ENCODE peak calls at places on chromosomes 16 and 17, in five cellular contexts. I is A549, F is HepG2, T is H1, S is K562. L is an unnamed sample.
A peak's percentile ranks its signal among the peaks of the same experiment; 100 is the strongest.

GRCh38 chr17:47952181-47953021 is 5.3 kb downstream of the PRR15L start:
- DNase-seq in I (no peak), F (peak; percentile 67), S (no peak), T (no peak), L (no peak)

GRCh38 chr17:79619636-79620206 is 8.9 kb upstream of the RBFOX3 start:
- DNase-seq in T (peak; percentile 33), F (no peak), I (no peak), S (no peak), L (no peak)

GRCh38 chr16:2206420-2206779 is 1.1 kb downstream of the MLST8 start:
- DNase-seq in T (no peak), F (no peak), S (no peak), I (no peak), L (no peak)

GRCh38 chr17:2547176-2547575 is 35.5 kb upstream of the METTL16 start:
- DNase-seq in T (no peak), F (peak; percentile 38), S (no peak), I (peak; percentile 60), L (no peak)

GRCh38 chr16:82329504-82330192 is 159.6 kb upstream of the MPHOSPH6 start:
- DNase-seq in S (no peak), T (no peak), I (no peak), F (peak; percentile 89), L (no peak)

GRCh38 chr17:38674013-38674748 is 576 bp downstream of the EPOP start:
- DNase-seq in T (peak; percentile 69), F (no peak), S (no peak), I (peak; percentile 35), L (no peak)

GRCh38 chr16:88194397-88195020 is 188.2 kb upstream of the ZNF469 start:
- DNase-seq in S (no peak), T (no peak), I (no peak), F (peak; percentile 19), L (no peak)

GRCh38 chr17:34252138-34252889 is 2.8 kb upstream of the CCL2 start:
- DNase-seq in T (no peak), S (peak; percentile 46), I (peak; percentile 62), F (no peak), L (peak; percentile 98)

GRCh38 chr17:77118251-77118928 is 22.4 kb upstream of the SEC14L1 start:
- DNase-seq in S (no peak), F (no peak), T (no peak), I (no peak), L (peak; percentile 93)

GRCh38 chr17:183021-183420 is 1.6 kb upstream of the DOC2B start:
- DNase-seq in I (no peak), F (no peak), T (no peak), S (no peak), L (no peak)

GRCh38 chr17:179721-180379 is 1.6 kb downstream of the DOC2B start:
- DNase-seq in I (no peak), F (no peak), T (peak; percentile 69), S (no peak), L (no peak)

GRCh38 chr17:181213-182163 is at the start of gene DOC2B:
- DNase-seq in S (no peak), I (peak; percentile 80), F (no peak), T (peak; percentile 57), L (peak; percentile 42)

GRCh38 chr17:180380-181212 is 854 bp downstream of the DOC2B start:
- DNase-seq in S (no peak), F (no peak), I (no peak), T (peak; percentile 70), L (no peak)

DNA sequence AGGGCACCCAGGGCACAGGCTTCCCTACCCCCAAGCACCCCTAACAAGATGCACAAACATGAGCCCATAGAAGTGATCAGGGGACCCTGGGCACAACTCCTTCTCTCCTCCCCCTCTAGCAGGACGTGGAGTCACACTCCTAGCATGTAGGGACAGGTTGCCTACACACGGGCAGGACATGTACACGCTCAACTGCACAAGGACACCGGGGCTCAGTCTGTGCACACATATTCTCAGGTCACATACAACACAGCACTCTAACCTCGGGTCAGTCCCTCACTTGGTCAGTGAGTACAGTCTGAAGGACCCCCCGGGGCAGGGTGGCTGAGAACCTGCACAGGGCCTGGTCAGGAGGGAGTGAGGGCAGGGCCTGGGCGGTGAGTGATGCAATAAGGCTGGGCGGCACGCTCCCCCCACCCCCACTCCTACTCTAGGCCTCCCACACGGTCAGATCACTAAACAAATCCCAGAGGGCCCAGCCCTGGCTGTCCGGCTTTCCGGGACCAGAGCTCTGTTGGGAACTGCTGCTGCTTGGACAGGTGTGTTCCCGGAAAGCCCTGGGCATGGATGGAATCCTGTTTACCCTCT is 808 bp upstream of the DOC2B start:
- DNase-seq in F (peak; percentile 42), T (no peak), S (no peak), I (no peak), L (no peak)
- TF ChIP-seq JUN in F (no peak), T (no peak), S (no peak), I (no peak), L (no peak)

DNA sequence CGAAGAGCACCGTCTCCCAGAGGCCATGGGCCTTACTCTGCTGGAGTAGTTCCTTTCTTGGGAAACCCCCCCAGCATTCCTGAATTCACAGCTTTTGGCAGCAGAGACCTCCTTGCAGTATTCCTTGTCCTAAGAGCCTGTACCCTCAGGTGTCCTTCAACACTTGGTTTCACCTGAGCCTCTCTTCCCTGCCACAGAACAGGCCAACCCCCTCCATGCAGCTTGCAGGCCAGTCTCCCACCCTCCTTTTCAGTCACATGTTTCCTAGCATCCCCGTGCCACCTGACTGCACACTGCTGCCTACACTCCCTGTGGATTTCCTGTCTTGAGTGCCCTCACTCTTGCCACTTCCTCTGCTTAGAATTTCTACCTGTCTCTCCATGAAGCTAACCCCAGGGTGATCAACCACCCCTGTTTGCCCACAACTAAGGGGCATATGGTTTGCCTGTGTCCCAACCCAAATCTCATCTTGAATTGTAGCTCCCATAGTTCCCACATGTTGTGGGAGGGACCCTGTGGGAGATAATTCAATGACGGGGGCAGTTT is 65.5 kb downstream of the DYNLRB2 start:
- DNase-seq in F (no peak), T (no peak), S (no peak), I (no peak), L (no peak)
- TF ChIP-seq MAX in F (no peak), T (no peak), S (no peak), I (no peak), L (no peak)

GRCh38 chr16:67720236-67720635 is 1.1 kb upstream of the GFOD2 start:
- DNase-seq in S (no peak), T (no peak), I (no peak), F (no peak), L (no peak)
- H3K27ac ChIP-seq in S (peak overlapping the region; percentile 93), T (no peak overlapping the region), I (peak overlapping the region; percentile 85), F (peak overlapping the region; percentile 67), L (peak overlapping the region; percentile 81)

DNA sequence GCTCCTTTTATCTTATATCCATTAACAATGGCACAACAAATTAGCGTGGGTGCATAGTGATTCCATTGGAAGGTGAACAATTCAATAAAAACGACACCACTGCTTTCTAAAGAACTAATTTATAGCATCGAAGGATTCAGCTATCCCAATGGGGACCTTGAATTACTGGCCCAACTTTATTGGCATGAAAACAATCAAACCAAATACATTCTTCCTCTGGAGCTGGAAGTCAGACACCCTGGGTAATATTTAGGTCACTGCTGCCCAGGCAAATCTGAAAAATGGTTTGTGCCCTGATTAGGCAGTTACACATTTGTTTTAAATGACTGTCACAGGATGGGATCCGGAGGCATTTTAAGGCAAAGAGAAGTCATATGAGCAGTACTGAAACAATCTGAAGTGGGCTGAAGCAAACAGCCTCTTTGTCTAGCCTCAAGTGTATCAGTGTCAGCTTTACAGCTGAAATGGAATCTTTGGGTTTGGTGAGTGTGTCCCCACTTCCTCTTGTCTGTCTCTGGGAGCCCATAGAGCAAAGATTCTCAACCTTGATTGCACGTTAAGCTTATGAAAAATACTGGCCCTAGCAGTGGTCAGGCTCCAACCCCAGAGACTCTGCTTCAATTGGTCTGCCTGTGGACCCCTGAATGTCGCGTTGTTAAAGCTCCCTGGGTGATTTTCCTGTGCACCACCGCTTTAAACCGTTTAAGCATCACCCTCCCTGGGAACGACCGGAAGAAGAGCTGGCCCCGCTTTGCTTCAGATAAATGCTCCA is 30.3 kb downstream of the CDK5R1 start:
- DNase-seq in F (no peak), S (no peak), T (no peak), I (no peak), L (no peak)
- TF ChIP-seq JUN in F (no peak), S (no peak), T (no peak), I (no peak), L (no peak)

GRCh38 chr16:69579783-69580182 is 14.0 kb downstream of the NFAT5 start:
- DNase-seq in S (no peak), I (no peak), F (no peak), T (no peak), L (no peak)

GRCh38 chr16:69581297-69581696 is 15.5 kb downstream of the NFAT5 start:
- DNase-seq in I (no peak), S (no peak), T (no peak), F (no peak), L (no peak)
- TF ChIP-seq MAX in I (no peak), S (no peak), T (no peak), F (no peak), L (no peak)

GRCh38 chr16:67844441-67844840 is 2.3 kb upstream of the NUTF2 start:
- DNase-seq in S (peak; percentile 40), F (no peak), T (no peak), I (no peak), L (no peak)

GRCh38 chr16:67841816-67842508 is at the start of gene THAP11:
- DNase-seq in I (peak; percentile 88), T (peak; percentile 97), S (peak; percentile 98), F (peak; percentile 96), L (peak; percentile 95)

GRCh38 chr16:67845291-67846062 is 1.3 kb upstream of the NUTF2 start:
- DNase-seq in T (no peak), S (peak; percentile 20), I (no peak), F (no peak), L (no peak)

GRCh38 chr16:67841198-67841815 is 813 bp upstream of the THAP11 start:
- DNase-seq in I (no peak), F (no peak), T (no peak), S (peak; percentile 37), L (no peak)

GRCh38 chr16:67843343-67843765 is 1.2 kb downstream of the THAP11 start:
- DNase-seq in F (no peak), S (no peak), I (no peak), T (no peak), L (no peak)
- H3K27ac ChIP-seq in F (peak overlapping the region; percentile 92), S (no peak overlapping the region), I (no peak overlapping the region), T (no peak overlapping the region), L (no peak overlapping the region)

DNA sequence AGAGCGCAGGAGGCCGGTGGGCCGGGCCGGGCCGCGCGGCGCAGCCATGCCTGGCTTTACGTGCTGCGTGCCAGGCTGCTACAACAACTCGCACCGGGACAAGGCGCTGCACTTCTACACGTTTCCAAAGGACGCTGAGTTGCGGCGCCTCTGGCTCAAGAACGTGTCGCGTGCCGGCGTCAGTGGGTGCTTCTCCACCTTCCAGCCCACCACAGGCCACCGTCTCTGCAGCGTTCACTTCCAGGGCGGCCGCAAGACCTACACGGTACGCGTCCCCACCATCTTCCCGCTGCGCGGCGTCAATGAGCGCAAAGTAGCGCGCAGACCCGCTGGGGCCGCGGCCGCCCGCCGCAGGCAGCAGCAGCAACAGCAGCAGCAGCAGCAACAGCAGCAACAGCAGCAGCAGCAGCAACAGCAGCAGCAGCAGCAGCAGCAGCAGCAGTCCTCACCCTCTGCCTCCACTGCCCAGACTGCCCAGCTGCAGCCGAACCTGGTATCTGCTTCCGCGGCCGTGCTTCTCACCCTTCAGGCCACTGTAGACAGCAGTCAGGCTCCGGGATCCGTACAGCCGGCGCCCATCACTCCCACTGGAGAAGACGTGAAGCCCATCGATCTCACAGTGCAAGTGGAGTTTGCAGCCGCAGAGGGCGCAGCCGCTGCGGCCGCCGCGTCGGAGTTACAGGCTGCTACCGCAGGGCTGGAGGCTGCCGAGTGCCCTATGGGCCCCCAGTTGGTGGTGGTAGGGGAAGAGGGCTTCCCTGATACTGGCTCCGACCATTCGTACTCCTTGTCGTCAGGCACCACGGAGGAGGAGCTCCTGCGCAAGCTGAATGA is 606 bp downstream of the THAP11 start:
- DNase-seq in I (no peak), S (peak; percentile 32), T (peak; percentile 73), F (peak; percentile 61), L (peak; percentile 73)
- TF ChIP-seq JUN in I (no peak), S (no peak), T (no peak), F (no peak), L (no peak)